ENCODE peak calls at places on chromosomes 6 and 20, in eight cellular contexts. W is GM06990, K is HL-60, L is cardiac muscle cell, T is uterus, J is brain microvascular endothelial cell, Y is fibroblast of the aortic adventitia, A is GM23338. B is an unnamed sample.

GRCh38 chr6:154239392-154239791 is 117.2 kb downstream of the IPCEF1 start:
- DNase-seq in W (no peak), K (no peak), L (no peak), T (no peak), J (no peak), Y (no peak), A (no peak), B (no peak)

GRCh38 chr6:166485651-166486535 is 100.6 kb downstream of the RAMACL start:
- DNase-seq in W (no peak), K (no peak), L (no peak), T (no peak), J (no peak), Y (no peak), A (peak; percentile 18), B (no peak)

GRCh38 chr6:8277769-8278168 is 157.6 kb downstream of the SLC35B3 start:
- DNase-seq in W (no peak), K (no peak), L (no peak), T (no peak), J (no peak), Y (no peak), A (peak; percentile 61), B (no peak)

GRCh38 chr20:32501709-32502108 is 83.4 kb downstream of the NOL4L start:
- DNase-seq in W (no peak), K (no peak), L (peak; percentile 28), T (no peak), J (no peak), Y (no peak), A (no peak), B (no peak)

GRCh38 chr20:49282584-49283171 is 4.8 kb upstream of the ZNFX1 start:
- DNase-seq in W (no peak), K (no peak), L (no peak), T (no peak), J (no peak), Y (no peak), A (peak; percentile 42), B (no peak)

GRCh38 chr6:119379809-119380208 is 30.2 kb upstream of the MAN1A1 start:
- DNase-seq in W (no peak), K (no peak), L (no peak), T (no peak), J (no peak), Y (no peak), A (no peak), B (no peak)

GRCh38 chr20:35735828-35736470 is 6.1 kb downstream of the RBM39 start:
- DNase-seq in W (no peak), K (no peak), L (no peak), T (no peak), J (no peak), Y (peak; percentile 37), A (no peak), B (no peak)

GRCh38 chr20:19784511-19785172 is 26.6 kb downstream of the RIN2 start:
- DNase-seq in W (no peak), K (peak; percentile 24), L (peak; percentile 89), T (peak; percentile 35), J (peak; percentile 89), Y (peak; percentile 92), A (peak; percentile 89), B (peak; percentile 28)

GRCh38 chr6:43442935-43443334 is 12.4 kb downstream of the DLK2 start:
- DNase-seq in W (no peak), K (no peak), L (no peak), T (no peak), J (no peak), Y (no peak), A (no peak), B (no peak)

GRCh38 chr6:56440551-56440981 is 193.2 kb upstream of the COL21A1 start:
- DNase-seq in W (no peak), K (no peak), L (no peak), T (no peak), J (no peak), Y (no peak), A (no peak), B (no peak)

GRCh38 chr6:148367418-148368024 is 24.9 kb downstream of the SASH1 start:
- DNase-seq in W (no peak), K (peak; percentile 56), L (peak; percentile 91), T (peak; percentile 21), J (peak; percentile 51), Y (peak; percentile 78), A (peak; percentile 42), B (no peak)

GRCh38 chr6:170050591-170051041 is 240.3 kb downstream of the DLL1 start:
- DNase-seq in W (no peak), K (no peak), L (no peak), T (no peak), J (no peak), Y (no peak), A (no peak), B (no peak)

GRCh38 chr6:33566182-33567084 is 13.6 kb downstream of the BAK1 start:
- DNase-seq in W (no peak), K (no peak), L (no peak), T (no peak), J (peak; percentile 24), Y (peak; percentile 35), A (no peak), B (no peak)

GRCh38 chr20:60056345-60057122 is 98.3 kb downstream of the CDH26 start:
- DNase-seq in W (no peak), K (no peak), L (no peak), T (no peak), J (no peak), Y (no peak), A (no peak), B (no peak)

GRCh38 chr6:21190701-21191588 is 402.6 kb upstream of the SOX4 start:
- DNase-seq in W (no peak), K (no peak), L (peak; percentile 12), T (no peak), J (no peak), Y (no peak), A (no peak), B (no peak)

GRCh38 chr6:158205220-158205944 is 37.2 kb downstream of the GTF2H5 start:
- DNase-seq in W (no peak), K (no peak), L (no peak), T (no peak), J (no peak), Y (no peak), A (peak; percentile 88), B (no peak)

GRCh38 chr6:158208226-158208807 is 40.2 kb downstream of the GTF2H5 start:
- DNase-seq in W (no peak), K (no peak), L (no peak), T (no peak), J (no peak), Y (peak; percentile 24), A (no peak), B (no peak)

GRCh38 chr6:158207452-158207788 is 39.3 kb downstream of the GTF2H5 start:
- DNase-seq in W (peak; percentile 69), K (no peak), L (peak; percentile 40), T (no peak), J (peak; percentile 83), Y (peak; percentile 51), A (no peak), B (no peak)

GRCh38 chr6:158206740-158207451 is 38.7 kb downstream of the GTF2H5 start:
- DNase-seq in W (no peak), K (no peak), L (no peak), T (no peak), J (no peak), Y (no peak), A (no peak), B (no peak)

GRCh38 chr6:158204616-158205015 is 36.5 kb downstream of the GTF2H5 start:
- DNase-seq in W (no peak), K (no peak), L (no peak), T (no peak), J (no peak), Y (no peak), A (no peak), B (no peak)
- H3K4me3 ChIP-seq in W (no peak overlapping the region), K (no peak overlapping the region), L (no peak overlapping the region), T (no peak overlapping the region), J (no peak overlapping the region), Y (no peak overlapping the region), A (no peak overlapping the region), B (no peak overlapping the region)

DNA sequence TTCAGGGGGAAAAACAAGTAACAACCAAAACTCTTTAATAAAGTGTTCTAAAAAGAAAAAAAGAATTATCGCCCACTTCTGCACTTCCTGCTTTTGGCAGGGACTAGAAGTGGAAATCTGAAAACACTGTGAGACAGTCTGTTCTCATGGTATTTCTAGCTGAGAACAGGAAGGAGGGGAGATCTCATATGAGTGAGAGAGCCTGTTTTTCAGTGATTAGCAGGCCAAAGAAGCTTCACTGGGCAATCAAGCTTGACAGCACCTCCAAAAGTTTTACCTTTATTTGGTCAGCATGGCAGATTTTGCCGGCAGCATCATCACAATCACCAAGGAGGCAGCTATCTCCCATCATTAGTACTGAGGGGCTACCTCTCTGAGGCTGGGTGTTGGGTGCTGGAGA is 79.5 kb upstream of the ATXN1 start:
- DNase-seq in W (peak; percentile 55), K (no peak), L (no peak), T (no peak), J (no peak), Y (no peak), A (no peak), B (no peak)
- TF ChIP-seq CTCF in W (no peak), K (no peak), L (no peak), T (no peak), J (no peak), Y (no peak), A (no peak), B (no peak)

GRCh38 chr6:11311970-11312369 is 79.5 kb upstream of the NEDD9 start:
- DNase-seq in W (no peak), K (no peak), L (no peak), T (no peak), J (no peak), Y (no peak), A (no peak), B (no peak)
- H3K4me3 ChIP-seq in W (no peak overlapping the region), K (no peak overlapping the region), L (no peak overlapping the region), T (no peak overlapping the region), J (no peak overlapping the region), Y (no peak overlapping the region), A (no peak overlapping the region), B (no peak overlapping the region)

GRCh38 chr20:57432874-57433491 is 41.8 kb downstream of the RBM38 start:
- DNase-seq in W (peak; percentile 89), K (peak; percentile 92), L (peak; percentile 32), T (no peak), J (no peak), Y (peak; percentile 37), A (no peak), B (no peak)

GRCh38 chr20:57433658-57434389 is 42.6 kb downstream of the RBM38 start:
- DNase-seq in W (no peak), K (no peak), L (no peak), T (no peak), J (no peak), Y (no peak), A (no peak), B (no peak)

GRCh38 chr20:57435498-57436222 is 44.5 kb downstream of the RBM38 start:
- DNase-seq in W (no peak), K (peak; percentile 96), L (peak; percentile 60), T (no peak), J (peak; percentile 12), Y (no peak), A (peak; percentile 63), B (no peak)

GRCh38 chr20:57435105-57435497 is 43.9 kb downstream of the RBM38 start:
- DNase-seq in W (no peak), K (no peak), L (no peak), T (no peak), J (no peak), Y (no peak), A (no peak), B (no peak)

GRCh38 chr20:57434390-57434700 is 43.1 kb downstream of the RBM38 start:
- DNase-seq in W (no peak), K (no peak), L (no peak), T (no peak), J (no peak), Y (no peak), A (no peak), B (no peak)
- TF ChIP-seq CTCF in W (no peak), K (no peak), L (no peak), T (no peak), J (peak; percentile 30), Y (no peak), A (peak; percentile 40), B (peak; percentile 29)